ENCODE peak calls at places on chromosomes 6 and 20, in six cellular contexts. U is posterior cingulate gyrus, G is Calu3, R is nephron progenitor cell, H is colonic mucosa, K is transverse colon. L is an unnamed sample.

GRCh38 chr6:37845930-37846329 is 26.4 kb downstream of the ZFAND3 start:
- DNase-seq in U (no peak), G (no peak), R (no peak), H (no peak), K (no peak), L (no peak)

GRCh38 chr6:39669943-39670342 is 55.3 kb downstream of the KIF6 start:
- DNase-seq in U (no peak), G (no peak), R (no peak), H (no peak), K (no peak), L (no peak)

GRCh38 chr6:41531591-41532582 is 14.3 kb upstream of the FOXP4 start:
- DNase-seq in U (no peak), G (no peak), R (peak; percentile 53), H (no peak), K (peak; percentile 19), L (peak; percentile 66)

GRCh38 chr6:12261502-12261901 is 28.7 kb upstream of the EDN1 start:
- DNase-seq in U (no peak), G (no peak), R (no peak), H (peak; percentile 61), K (peak; percentile 43), L (no peak)

GRCh38 chr6:25956231-25956630 is 6.4 kb upstream of the TRIM38 start:
- DNase-seq in U (no peak), G (no peak), R (no peak), H (no peak), K (no peak), L (no peak)

GRCh38 chr20:32155017-32155965 is 45.8 kb downstream of the TM9SF4 start:
- DNase-seq in U (peak; percentile 29), G (peak; percentile 85), R (peak; percentile 59), H (peak; percentile 67), K (peak; percentile 67), L (peak; percentile 64)

GRCh38 chr6:29531668-29532067 is 27.9 kb downstream of the UBD start:
- DNase-seq in U (no peak), G (peak; percentile 56), R (no peak), H (no peak), K (no peak), L (no peak)

GRCh38 chr6:43921039-43921438 is 151.0 kb downstream of the VEGFA start:
- DNase-seq in U (no peak), G (no peak), R (no peak), H (no peak), K (no peak), L (no peak)

GRCh38 chr6:73565767-73566485 is 45.1 kb upstream of the EEF1A1 start:
- DNase-seq in U (no peak), G (no peak), R (no peak), H (no peak), K (no peak), L (no peak)

GRCh38 chr6:128367437-128367836 is 153.0 kb downstream of the PTPRK start:
- DNase-seq in U (no peak), G (no peak), R (no peak), H (no peak), K (no peak), L (no peak)

GRCh38 chr20:22584922-22585785 is 782 bp upstream of the FOXA2 start:
- DNase-seq in U (no peak), G (peak; percentile 24), R (peak; percentile 44), H (peak; percentile 67), K (peak; percentile 57), L (no peak)

L was measured in BE2C.